ENCODE peak calls at places on chromosomes 3 and 15, in eight cellular contexts. K is activated B cell treated with CpG ODN at 0.5 μM for 24 hours, A is A673, D is fibroblast of lung, Q is neural crest cell, O is nucleus accumbens, N is activated T-cell treated with anti-CD3 and anti-CD28 coated beads for 1 hour, U is iris pigment epithelial cell. G is an unnamed sample.

GRCh38 chr15:60713096-60714084 is 234.4 kb upstream of the ICE2 start:
- DNase-seq in K (no peak), A (no peak), D (no peak), Q (no peak), O (no peak), N (no peak), U (peak; percentile 56), G (no peak)

GRCh38 chr15:84654689-84655453 is 788 bp upstream of the WDR73 start:
- DNase-seq in K (peak; percentile 63), A (peak; percentile 94), D (peak; percentile 82), Q (peak; percentile 61), O (peak; percentile 74), N (peak; percentile 64), U (peak; percentile 77), G (peak; percentile 82)

GRCh38 chr3:15953841-15954240 is 156.1 kb upstream of the ANKRD28 start:
- DNase-seq in K (no peak), A (peak; percentile 22), D (no peak), Q (no peak), O (no peak), N (no peak), U (no peak), G (no peak)

GRCh38 chr3:146637871-146638270 is 32.7 kb upstream of the PLSCR5 start:
- DNase-seq in K (no peak), A (no peak), D (no peak), Q (no peak), O (no peak), N (no peak), U (no peak), G (no peak)

GRCh38 chr3:138188013-138188352 is 882 bp downstream of the ARMC8 start:
- DNase-seq in K (no peak), A (no peak), D (peak; percentile 83), Q (no peak), O (no peak), N (no peak), U (peak; percentile 89), G (no peak)

GRCh38 chr3:9810846-9811245 is 784 bp downstream of the TTLL3 start:
- DNase-seq in K (no peak), A (no peak), D (no peak), Q (no peak), O (no peak), N (no peak), U (no peak), G (no peak)

GRCh38 chr3:118641608-118642007 is 393.0 kb downstream of the IGSF11 start:
- DNase-seq in K (no peak), A (no peak), D (no peak), Q (peak; percentile 38), O (peak; percentile 40), N (no peak), U (no peak), G (peak; percentile 24)

GRCh38 chr3:139630532-139630931 is 47.2 kb downstream of the NMNAT3 start:
- DNase-seq in K (no peak), A (peak; percentile 56), D (no peak), Q (no peak), O (no peak), N (no peak), U (no peak), G (no peak)

GRCh38 chr15:101269479-101270223 is 7.6 kb downstream of the SELENOS start:
- DNase-seq in K (no peak), A (peak; percentile 26), D (no peak), Q (no peak), O (no peak), N (no peak), U (no peak), G (no peak)

GRCh38 chr3:192831111-192831644 is 86.5 kb downstream of the MB21D2 start:
- DNase-seq in K (no peak), A (no peak), D (peak; percentile 91), Q (no peak), O (no peak), N (no peak), U (peak; percentile 95), G (no peak)

GRCh38 chr15:68464451-68465090 is 32.6 kb upstream of the ITGA11 start:
- DNase-seq in K (no peak), A (peak; percentile 30), D (peak; percentile 38), Q (no peak), O (no peak), N (no peak), U (no peak), G (no peak)

GRCh38 chr3:52401551-52401950 is 43.4 kb downstream of the SEMA3G start:
- DNase-seq in K (no peak), A (no peak), D (no peak), Q (no peak), O (no peak), N (no peak), U (no peak), G (no peak)

GRCh38 chr3:43995929-43996378 is 245.7 kb upstream of the TOPAZ1 start:
- DNase-seq in K (peak; percentile 36), A (no peak), D (no peak), Q (no peak), O (peak; percentile 50), N (no peak), U (no peak), G (no peak)

GRCh38 chr3:50165388-50166308 is 10.5 kb downstream of the SEMA3F start:
- DNase-seq in K (no peak), A (no peak), D (peak; percentile 86), Q (no peak), O (no peak), N (no peak), U (no peak), G (peak; percentile 28)

GRCh38 chr15:80977627-80978036 is 12.0 kb downstream of the MESD start:
- DNase-seq in K (peak; percentile 22), A (peak; percentile 55), D (peak; percentile 61), Q (peak; percentile 63), O (peak; percentile 70), N (peak; percentile 28), U (peak; percentile 63), G (peak; percentile 87)

GRCh38 chr15:90550919-90551318 is 21.2 kb downstream of the CRTC3 start:
- DNase-seq in K (no peak), A (no peak), D (no peak), Q (no peak), O (no peak), N (no peak), U (peak; percentile 26), G (no peak)

GRCh38 chr15:81120069-81120468 is 14.0 kb upstream of the CFAP161 start:
- DNase-seq in K (no peak), A (no peak), D (no peak), Q (no peak), O (no peak), N (no peak), U (no peak), G (no peak)

GRCh38 chr3:127254730-127255129 is 33.1 kb downstream of the PRR20G start:
- DNase-seq in K (no peak), A (peak; percentile 32), D (no peak), Q (no peak), O (no peak), N (no peak), U (no peak), G (no peak)

GRCh38 chr3:5053021-5053831 is 68.9 kb upstream of the ARL8B start:
- DNase-seq in K (no peak), A (no peak), D (no peak), Q (no peak), O (no peak), N (no peak), U (peak; percentile 78), G (no peak)

GRCh38 chr3:81502251-81502650 is 259.2 kb downstream of the GBE1 start:
- DNase-seq in K (no peak), A (no peak), D (no peak), Q (no peak), O (no peak), N (no peak), U (no peak), G (no peak)

GRCh38 chr15:63476229-63476632 is 28.2 kb upstream of the USP3 start:
- DNase-seq in K (no peak), A (peak; percentile 29), D (peak; percentile 98), Q (no peak), O (no peak), N (no peak), U (peak; percentile 99), G (no peak)

GRCh38 chr15:87135109-87135508 is 1055.4 kb downstream of the AGBL1 start:
- DNase-seq in K (no peak), A (no peak), D (no peak), Q (no peak), O (no peak), N (no peak), U (no peak), G (no peak)

GRCh38 chr3:123015596-123015995 is 12.0 kb downstream of the SEMA5B start:
- DNase-seq in K (no peak), A (no peak), D (no peak), Q (no peak), O (no peak), N (no peak), U (no peak), G (no peak)

GRCh38 chr3:115915061-115915460 is 291.8 kb downstream of the GAP43 start:
- DNase-seq in K (no peak), A (no peak), D (no peak), Q (no peak), O (no peak), N (no peak), U (no peak), G (no peak)

GRCh38 chr15:56245871-56246814 is 2.5 kb upstream of the RFX7 start:
- DNase-seq in K (peak; percentile 78), A (peak; percentile 95), D (peak; percentile 87), Q (peak; percentile 78), O (peak; percentile 84), N (peak; percentile 81), U (peak; percentile 87), G (peak; percentile 90)

GRCh38 chr3:114108137-114108536 is 51.6 kb downstream of the QTRT2 start:
- DNase-seq in K (no peak), A (no peak), D (no peak), Q (no peak), O (no peak), N (no peak), U (no peak), G (no peak)

GRCh38 chr15:84921121-84921520 is 36.7 kb downstream of the SLC28A1 start:
- DNase-seq in K (no peak), A (no peak), D (no peak), Q (no peak), O (no peak), N (no peak), U (no peak), G (no peak)